ENCODE peak calls at places on chromosomes 2 and 18, in six cellular contexts. M is thoracic aorta, A is pancreas, T is gastrocnemius medialis, D is brain microvascular endothelial cell, L is left ventricle myocardium inferior. U is an unnamed sample. For H3K36me3, the result is how much of the 10 kb centered on the place peaks cover.

GRCh38 chr2:2245500-2245899 is 85.6 kb downstream of the MYT1L start:
- DNase-seq in M (no peak), A (no peak), T (no peak), D (no peak), L (no peak), U (no peak)

GRCh38 chr2:1649103-1649870 is 95.0 kb downstream of the PXDN start:
- DNase-seq in M (no peak), A (no peak), T (no peak), D (no peak), L (no peak), U (no peak)

GRCh38 chr2:159497256-159497655 is 119.1 kb downstream of the BAZ2B start:
- DNase-seq in M (no peak), A (no peak), T (no peak), D (peak), L (no peak), U (peak)

GRCh38 chr2:40209728-40210127 is 242.2 kb downstream of the SLC8A1 start:
- DNase-seq in M (no peak), A (no peak), T (no peak), D (no peak), L (no peak), U (no peak)

GRCh38 chr2:203636896-203637818 is 69.3 kb upstream of the CD28 start:
- DNase-seq in M (no peak), A (no peak), T (peak), D (no peak), L (no peak), U (no peak)

GRCh38 chr2:48347712-48348111 is 182.2 kb upstream of the STON1 start:
- DNase-seq in M (no peak), A (no peak), T (no peak), D (no peak), L (no peak), U (no peak)

GRCh38 chr2:134195341-134195740 is 58.5 kb upstream of the MGAT5 start:
- DNase-seq in M (no peak), A (no peak), T (no peak), D (no peak), L (no peak), U (no peak)

GRCh38 chr2:174153757-174154680 is 94.3 kb downstream of the OLA1 start:
- DNase-seq in M (no peak), A (no peak), T (no peak), D (peak), L (no peak), U (no peak)

GRCh38 chr2:234377761-234378341 is 119.0 kb downstream of the ARL4C start:
- DNase-seq in M (no peak), A (no peak), T (no peak), D (peak), L (no peak), U (no peak)

GRCh38 chr2:240999873-241000541 is 1.6 kb downstream of the SNED1 start:
- DNase-seq in M (no peak), A (peak), T (no peak), D (no peak), L (peak), U (no peak)

GRCh38 chr2:62870966-62871365 is 165.5 kb downstream of the EHBP1 start:
- DNase-seq in M (no peak), A (no peak), T (no peak), D (no peak), L (no peak), U (no peak)

GRCh38 chr2:62873603-62874002 is 168.1 kb downstream of the EHBP1 start:
- DNase-seq in M (no peak), A (no peak), T (no peak), D (no peak), L (no peak), U (no peak)

GRCh38 chr2:62874881-62875383 is 169.4 kb downstream of the EHBP1 start:
- DNase-seq in M (no peak), A (no peak), T (no peak), D (no peak), L (no peak), U (no peak)

GRCh38 chr2:62868947-62869346 is 163.4 kb downstream of the EHBP1 start:
- DNase-seq in M (no peak), A (no peak), T (no peak), D (no peak), L (no peak), U (no peak)

GRCh38 chr2:62871506-62871905 is 166.0 kb downstream of the EHBP1 start:
- DNase-seq in M (no peak), A (no peak), T (no peak), D (no peak), L (no peak), U (no peak)
- H3K36me3 ChIP-seq in M (under half), A (under half), T (under half), D (under half), L (under half), U (under half)

GRCh38 chr2:69605332-69605731 is 38.2 kb downstream of the AAK1 start:
- DNase-seq in M (no peak), A (no peak), T (no peak), D (no peak), L (no peak), U (no peak)
- H3K36me3 ChIP-seq in M (under half), A (under half), T (under half), D (under half), L (under half), U (under half)

GRCh38 chr18:44356566-44357157 is 324.0 kb upstream of the SETBP1 start:
- DNase-seq in M (no peak), A (no peak), T (no peak), D (no peak), L (no peak), U (no peak)
- H3K36me3 ChIP-seq in M (under half), A (under half), T (under half), D (under half), L (under half), U (under half)

GRCh38 chr2:54988612-54989011 is 61.6 kb downstream of the RTN4 start:
- DNase-seq in M (no peak), A (no peak), T (no peak), D (no peak), L (no peak), U (no peak)

GRCh38 chr2:54981409-54981808 is 68.8 kb downstream of the RTN4 start:
- DNase-seq in M (no peak), A (no peak), T (no peak), D (no peak), L (no peak), U (no peak)

GRCh38 chr2:54986266-54986665 is 64.0 kb downstream of the RTN4 start:
- DNase-seq in M (no peak), A (no peak), T (no peak), D (no peak), L (no peak), U (no peak)

GRCh38 chr2:54983345-54984235 is 66.7 kb downstream of the RTN4 start:
- DNase-seq in M (no peak), A (no peak), T (no peak), D (no peak), L (no peak), U (no peak)

DNA sequence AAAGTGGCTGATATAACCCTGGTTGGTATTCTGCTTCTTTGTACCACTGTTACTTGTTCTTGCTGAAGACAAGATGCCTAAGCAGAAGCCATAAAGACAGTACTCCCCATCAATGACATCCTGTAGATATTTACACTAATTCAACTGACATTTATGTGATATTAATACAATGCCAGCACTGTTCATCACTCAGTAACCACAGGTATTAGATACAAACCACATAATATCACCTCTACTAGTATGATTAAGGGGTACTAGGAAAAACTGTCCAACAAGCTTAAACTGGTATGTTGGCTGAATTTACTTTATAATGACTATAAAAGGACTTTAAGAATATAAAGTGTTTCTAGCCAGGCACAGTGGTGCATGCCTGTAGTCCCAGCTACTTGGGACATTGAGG is 65.8 kb downstream of the RTN4 start:
- DNase-seq in M (no peak), A (no peak), T (no peak), D (no peak), L (no peak), U (no peak)
- H3K36me3 ChIP-seq in M (under half), A (under half), T (under half), D (under half), L (under half), U (under half)

GRCh38 chr2:148781544-148781943 is 93.5 kb upstream of the KIF5C start:
- DNase-seq in M (no peak), A (no peak), T (no peak), D (no peak), L (no peak), U (no peak)
- H3K36me3 ChIP-seq in M (under half), A (under half), T (under half), D (under half), L (under half), U (under half)

DNA sequence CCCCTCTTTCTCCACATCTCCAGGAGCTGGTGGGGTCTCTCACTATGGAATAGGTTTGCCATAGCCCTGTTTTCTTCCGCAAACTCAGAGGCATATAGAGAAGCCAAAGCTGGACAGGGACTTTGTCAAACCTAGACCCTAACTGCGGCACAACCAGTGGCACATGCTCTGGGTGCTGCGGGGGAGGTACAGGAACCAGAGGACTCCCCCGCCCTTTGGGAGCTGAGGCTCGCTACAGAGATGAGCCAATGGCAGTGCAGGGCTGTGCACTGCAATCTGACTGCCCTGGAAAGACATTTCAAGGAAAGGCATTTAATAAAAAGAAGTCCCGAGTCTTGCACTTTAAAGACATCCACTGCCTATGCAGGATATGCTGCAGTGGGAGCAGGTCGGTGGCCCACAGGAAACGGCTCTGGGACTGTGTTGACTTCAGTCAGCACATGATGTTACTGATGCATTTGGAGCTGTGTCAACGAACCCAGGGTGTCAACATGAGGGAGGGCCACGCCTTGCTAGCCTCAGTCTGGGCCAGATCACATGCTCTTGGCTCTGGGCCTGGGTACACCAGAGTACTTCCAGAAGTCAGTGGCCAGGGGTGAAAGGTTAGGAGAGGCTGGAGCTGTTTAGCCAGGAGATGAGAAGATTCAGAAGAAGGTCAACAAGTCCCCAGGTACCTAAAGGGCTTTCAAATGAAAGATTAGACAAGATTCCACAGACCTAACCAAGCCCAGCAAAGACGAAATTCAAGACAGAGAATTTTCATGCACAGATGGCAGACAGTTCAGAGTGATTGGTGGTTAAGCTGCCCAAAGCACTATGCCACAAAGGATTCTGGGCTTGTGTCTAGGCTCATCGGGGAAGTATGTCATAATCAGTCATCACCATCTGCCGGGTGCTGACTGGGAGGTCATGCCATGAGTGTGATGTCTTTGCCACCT is 8.2 kb downstream of the SLC35F6 start:
- DNase-seq in M (peak), A (peak), T (peak), D (peak), L (peak), U (no peak)
- H3K36me3 ChIP-seq in M (under half), A (under half), T (under half), D (under half), L (under half), U (under half)

DNA sequence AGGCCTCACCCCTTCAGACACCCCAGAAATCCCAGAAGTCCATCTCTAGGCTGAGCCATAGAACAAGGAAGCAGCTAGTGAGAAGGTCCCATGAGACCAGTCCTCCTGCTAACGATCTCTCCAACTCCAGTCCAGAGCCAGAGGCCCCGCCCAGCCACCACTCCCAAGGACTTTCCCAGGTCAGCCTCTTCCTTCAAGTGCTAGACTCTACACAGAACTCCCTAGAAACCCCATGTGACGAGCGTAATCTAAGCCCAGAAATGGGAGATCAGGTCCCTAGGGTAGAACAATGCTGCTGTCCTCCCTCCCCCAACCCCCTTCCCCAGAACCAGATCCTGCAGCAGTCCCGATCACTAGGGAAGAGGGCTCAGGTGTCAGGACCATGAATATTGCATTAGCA is 6.9 kb downstream of the DCTN1 start:
- DNase-seq in M (no peak), A (no peak), T (peak), D (no peak), L (peak), U (no peak)
- H3K36me3 ChIP-seq in M (under half), A (under half), T (under half), D (half or more), L (half or more), U (under half)

DNA sequence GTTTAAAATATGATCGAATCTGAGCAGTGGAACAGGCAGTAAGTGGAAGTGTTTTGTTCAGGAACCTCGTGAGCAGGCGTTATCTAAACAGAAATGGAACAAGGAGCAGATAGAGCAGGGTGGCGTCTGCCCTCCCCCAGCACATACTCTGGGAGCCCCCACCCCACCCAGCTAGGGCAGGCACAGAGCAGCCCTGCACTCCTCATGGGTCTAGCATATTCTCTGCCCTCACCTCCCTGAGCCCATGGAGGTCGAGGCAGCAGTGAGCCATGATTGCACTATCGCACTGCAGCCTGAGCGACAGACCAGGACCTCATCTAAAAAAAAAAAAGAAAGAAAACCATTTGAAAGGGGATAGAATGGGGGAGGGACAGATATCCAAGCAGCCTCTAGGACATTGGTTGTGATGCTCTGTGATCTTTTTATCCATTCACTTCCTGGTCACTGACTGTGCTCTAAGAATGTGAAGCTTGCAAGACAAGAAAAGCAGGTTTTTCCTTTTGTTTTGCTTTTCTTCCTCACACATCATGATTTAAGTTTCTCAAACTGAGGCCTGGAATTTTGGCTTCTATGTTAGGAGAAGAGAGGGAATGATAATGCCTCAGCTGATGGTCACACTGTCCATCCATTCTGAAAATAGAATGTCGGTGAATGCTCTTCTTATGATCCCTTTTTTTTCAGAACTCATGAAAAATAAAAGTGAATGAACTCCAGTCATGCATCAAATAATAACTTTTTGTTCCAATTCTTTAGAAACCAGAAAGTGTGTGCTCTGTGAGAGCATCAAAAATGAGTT is 3.2 kb downstream of the MLPH start:
- DNase-seq in M (no peak), A (no peak), T (no peak), D (no peak), L (no peak), U (no peak)
- H3K36me3 ChIP-seq in M (under half), A (under half), T (under half), D (half or more), L (under half), U (under half)

DNA sequence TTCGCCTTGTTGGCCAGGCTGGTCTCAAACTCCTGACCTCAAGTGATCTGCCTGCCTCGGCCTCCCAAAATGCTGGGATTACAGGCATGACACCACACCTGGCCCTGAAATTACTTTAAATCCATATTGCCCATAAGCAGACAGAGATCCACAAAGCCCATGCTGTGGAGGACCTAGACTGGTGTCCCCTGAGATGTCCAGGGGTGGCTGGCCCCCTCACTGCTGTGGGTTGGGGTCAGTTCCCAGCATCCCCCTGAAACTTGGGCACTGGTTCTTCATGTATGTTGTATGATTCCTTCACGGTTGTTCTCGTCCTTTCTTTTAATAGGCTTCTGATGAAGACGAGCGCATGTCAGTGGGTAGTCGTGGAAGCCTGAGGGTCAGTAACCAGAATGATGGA is 78.1 kb upstream of the RBM44 start:
- DNase-seq in M (no peak), A (no peak), T (no peak), D (no peak), L (no peak), U (no peak)
- H3K36me3 ChIP-seq in M (under half), A (under half), T (under half), D (under half), L (under half), U (under half)

GRCh38 chr18:76937597-76937996 is 115.2 kb downstream of the ZNF236 start:
- DNase-seq in M (no peak), A (no peak), T (no peak), D (no peak), L (no peak), U (no peak)
- H3K36me3 ChIP-seq in M (under half), A (under half), T (under half), D (under half), L (half or more), U (under half)